ENCODE peak calls at places on chromosomes 11 and 22, in six cellular contexts. G, V, D, C, B and F are unnamed samples.

GRCh38 chr22:46549565-46549840 is 12.1 kb upstream of the CELSR1 start:
- DNase-seq in D (no peak), V (no peak), G (no peak), B (no peak), C (no peak), F (no peak)

GRCh38 chr11:112537846-112538330 is 277.2 kb upstream of the PLET1 start:
- DNase-seq in B (no peak), V (no peak), G (no peak), D (no peak), C (no peak), F (no peak)

GRCh38 chr11:134014502-134014901 is 54.4 kb upstream of the JAM3 start:
- DNase-seq in V (no peak), D (no peak), G (no peak), B (peak; percentile 77), C (peak; percentile 64), F (no peak)

GRCh38 chr11:125451400-125452124 is 44.5 kb downstream of the FEZ1 start:
- DNase-seq in C (peak; percentile 90), B (peak; percentile 96), G (peak; percentile 19), V (peak; percentile 81), D (peak; percentile 44), F (peak; percentile 69)

GRCh38 chr11:86999859-87000753 is 37.6 kb upstream of the TMEM135 start:
- DNase-seq in G (no peak), V (no peak), D (no peak), C (peak; percentile 32), B (peak; percentile 25), F (no peak)

GRCh38 chr22:38035530-38035885 is 21.7 kb upstream of the PICK1 start:
- DNase-seq in C (no peak), B (no peak), G (no peak), V (no peak), D (no peak), F (no peak)

GRCh38 chr11:120563698-120564572 is 52.4 kb downstream of the GRIK4 start:
- DNase-seq in C (peak; percentile 88), V (no peak), B (peak; percentile 83), D (no peak), G (no peak), F (peak; percentile 63)

GRCh38 chr11:41281131-41281742 is 178.2 kb downstream of the LRRC4C start:
- DNase-seq in C (no peak), G (no peak), D (no peak), V (no peak), B (no peak), F (no peak)

GRCh38 chr11:129951201-129951882 is 51.3 kb downstream of the PRDM10 start:
- DNase-seq in D (no peak), B (no peak), C (no peak), G (no peak), V (no peak), F (no peak)

GRCh38 chr11:125429174-125429707 is 66.8 kb downstream of the FEZ1 start:
- DNase-seq in D (peak; percentile 40), G (peak; percentile 78), B (peak; percentile 94), V (no peak), C (peak; percentile 83), F (peak; percentile 73)

GRCh38 chr11:17606206-17607082 is 59.4 kb downstream of the OTOG start:
- DNase-seq in C (no peak), B (no peak), G (no peak), V (peak; percentile 34), D (no peak), F (no peak)

GRCh38 chr11:65439331-65440181 is 17.0 kb downstream of the NEAT1 start:
- DNase-seq in G (peak; percentile 15), C (no peak), V (peak; percentile 57), D (peak; percentile 16), B (no peak), F (no peak)

GRCh38 chr11:113603277-113604059 is 102.6 kb downstream of the TMPRSS5 start:
- DNase-seq in G (no peak), B (no peak), C (no peak), D (no peak), V (no peak), F (no peak)

GRCh38 chr22:37904572-37905533 is 1.2 kb upstream of the MICALL1 start:
- DNase-seq in D (peak; percentile 33), V (peak; percentile 73), B (peak; percentile 40), G (no peak), C (no peak), F (no peak)

GRCh38 chr11:19168090-19168489 is 33.7 kb downstream of the CSRP3 start:
- DNase-seq in C (no peak), D (no peak), G (no peak), V (no peak), B (no peak), F (no peak)

GRCh38 chr11:20397281-20397680 is 9.8 kb downstream of the PRMT3 start:
- DNase-seq in D (no peak), C (peak; percentile 61), V (no peak), B (peak; percentile 71), G (peak; percentile 68), F (no peak)

GRCh38 chr22:31346733-31347250 is 646 bp upstream of the PATZ1 start:
- DNase-seq in G (no peak), V (no peak), C (peak; percentile 81), B (peak; percentile 82), D (peak; percentile 58), F (peak; percentile 61)

GRCh38 chr11:132452616-132453015 is 1079.7 kb downstream of the OPCML start:
- DNase-seq in V (no peak), D (no peak), C (no peak), G (no peak), B (no peak), F (no peak)

GRCh38 chr22:37569009-37569920 is 9.0 kb downstream of the CDC42EP1 start:
- DNase-seq in G (no peak), C (no peak), B (peak; percentile 59), D (peak; percentile 93), V (no peak), F (no peak)

GRCh38 chr22:28905433-28905832 is 22.1 kb downstream of the ZNRF3 start:
- DNase-seq in G (no peak), C (no peak), D (no peak), B (no peak), V (no peak), F (no peak)

GRCh38 chr11:20388096-20389055 is 860 bp downstream of the PRMT3 start:
- DNase-seq in C (no peak), D (peak; percentile 52), B (no peak), V (no peak), G (peak; percentile 31), F (no peak)

GRCh38 chr11:66467034-66467659 is 442 bp downstream of the PELI3 start:
- DNase-seq in B (peak; percentile 64), D (peak; percentile 30), G (peak; percentile 29), V (no peak), C (peak; percentile 74), F (no peak)

GRCh38 chr22:43446881-43447280 is 35.1 kb downstream of the MPPED1 start:
- DNase-seq in C (no peak), V (no peak), G (no peak), D (no peak), B (no peak), F (no peak)

GRCh38 chr22:49531533-49531895 is 296.2 kb downstream of the BRD1 start:
- DNase-seq in C (no peak), G (no peak), D (no peak), B (no peak), V (no peak), F (no peak)

GRCh38 chr11:64000026-64000739 is 13.9 kb downstream of the OTUB1 start:
- DNase-seq in C (peak; percentile 91), B (peak; percentile 90), V (peak; percentile 72), D (peak; percentile 66), G (peak; percentile 47), F (peak; percentile 74)

DNA sequence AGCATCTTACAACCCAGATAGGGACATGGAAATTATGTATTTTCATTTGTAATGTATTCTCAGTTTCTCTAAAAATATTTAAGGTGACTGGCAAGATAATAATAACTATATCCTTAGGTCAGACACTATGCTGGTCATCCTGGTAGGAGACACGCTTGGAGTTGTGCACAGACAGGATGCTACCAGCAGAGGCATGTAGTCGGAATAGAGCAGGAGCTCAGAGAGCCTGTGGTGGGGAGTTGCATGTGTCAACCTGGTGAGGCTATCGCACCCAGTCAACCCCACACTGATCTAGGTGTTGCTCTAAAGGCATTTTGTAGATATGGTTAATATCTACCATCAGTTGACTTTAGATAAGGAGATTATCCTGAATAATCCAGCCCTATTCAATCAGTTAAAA is 318.5 kb downstream of the MIAT start:
- DNase-seq in G (no peak), C (no peak), D (no peak), B (no peak), V (no peak), F (no peak)
- TF ChIP-seq CTCF in G (no peak), C (peak; percentile 5), D (no peak), B (peak; percentile 21), V (no peak), F (no peak)

GRCh38 chr11:57619331-57619730 is 21.8 kb downstream of the SERPING1 start:
- DNase-seq in C (no peak), B (peak; percentile 57), D (no peak), V (no peak), G (no peak), F (no peak)
- TF ChIP-seq CTCF in C (peak; percentile 28), B (peak; percentile 64), D (no peak), V (no peak), G (peak; percentile 15), F (peak; percentile 37)

DNA sequence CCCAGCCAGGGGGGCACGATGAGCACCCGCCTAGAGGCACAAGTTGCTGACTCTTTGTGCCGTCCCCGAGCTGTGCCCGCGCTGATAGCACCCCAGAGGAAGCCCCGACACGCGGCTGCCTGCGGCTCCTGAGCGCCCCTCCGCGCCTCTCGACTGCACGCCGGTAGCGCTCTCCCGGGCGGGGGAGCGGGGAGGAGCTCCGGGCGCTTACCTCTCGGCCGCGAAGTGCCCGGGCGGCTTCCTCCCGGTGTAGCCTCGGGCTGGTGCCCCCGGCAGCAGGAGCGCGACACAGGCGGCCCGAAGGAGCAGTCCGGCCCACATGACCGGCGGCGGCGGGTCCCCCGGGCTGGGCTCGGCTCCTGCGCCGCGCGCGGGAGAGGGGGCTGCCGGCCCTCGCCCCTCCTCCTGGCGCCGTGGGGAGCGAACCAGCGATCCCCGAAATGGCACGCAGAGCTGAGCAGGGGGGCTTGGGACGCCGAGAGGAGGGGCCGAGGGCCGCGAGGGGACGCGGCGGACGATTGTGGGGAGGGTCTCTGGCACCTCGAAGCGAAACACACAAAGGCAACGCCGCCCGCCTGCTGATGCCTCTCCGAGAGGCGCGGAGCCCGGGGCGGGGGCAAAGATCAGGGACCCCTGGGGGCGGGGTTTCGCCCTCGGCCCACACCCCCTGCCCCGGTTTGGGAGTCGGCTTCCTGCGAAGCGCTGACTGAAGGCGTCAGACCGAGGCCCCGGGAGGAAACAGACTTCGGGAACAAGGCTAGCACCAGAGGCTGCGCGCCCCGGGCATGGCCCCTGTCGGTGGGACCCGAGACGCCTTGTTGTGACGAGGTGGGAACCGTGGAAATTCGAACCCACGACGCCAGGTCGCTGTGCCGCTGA is at the start of gene VWCE:
- DNase-seq in V (no peak), D (peak; percentile 48), G (peak; percentile 76), B (peak; percentile 92), C (peak; percentile 89), F (peak; percentile 74)
- TF ChIP-seq CTCF in V (no peak), D (no peak), G (peak; percentile 25), B (no peak), C (peak; percentile 37), F (no peak)

DNA sequence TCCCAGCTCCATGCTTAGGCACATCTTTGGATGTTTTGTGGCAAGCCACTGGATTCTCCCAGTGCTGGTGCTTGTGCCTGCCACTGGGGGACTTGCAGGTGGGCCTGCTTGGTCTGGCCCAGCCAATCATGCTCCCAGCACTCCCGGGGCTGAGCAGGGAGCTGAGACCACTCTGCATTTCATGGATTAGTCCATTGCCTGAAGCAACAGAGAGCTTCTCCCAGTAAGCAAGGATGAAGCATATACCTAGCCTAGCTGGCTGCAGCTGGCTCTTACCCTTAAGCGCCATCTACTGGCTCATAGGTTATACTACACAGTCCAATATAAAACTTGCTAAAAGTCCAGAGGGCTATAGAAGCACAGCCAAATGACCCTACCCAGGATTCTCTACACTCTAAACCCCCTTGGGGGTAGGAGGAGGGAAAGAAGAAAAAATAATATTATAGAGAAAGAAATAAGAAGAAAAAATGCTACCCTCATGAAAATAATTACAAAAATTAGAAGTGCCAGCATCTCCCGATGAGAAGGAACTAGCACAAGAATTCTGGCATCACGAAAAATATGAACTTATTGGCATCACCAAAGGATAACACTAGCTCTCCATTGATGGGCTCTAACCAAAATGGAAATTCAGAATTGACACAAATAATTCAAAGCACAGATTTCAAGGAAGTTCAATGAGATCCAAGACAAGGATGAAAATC is 275.3 kb downstream of the C11orf87 start:
- DNase-seq in B (peak; percentile 78), C (peak; percentile 77), V (no peak), G (peak; percentile 60), D (no peak), F (peak; percentile 2)
- TF ChIP-seq CTCF in B (peak; percentile 78), C (peak; percentile 77), V (no peak), G (peak; percentile 78), D (peak; percentile 53), F (peak; percentile 77)